ENCODE peak calls at places on chromosomes 3 and 15, in four cellular contexts. C, G, K and A are unnamed samples.

GRCh38 chr15:19987389-19988048 is 554.1 kb downstream of the GOLGA6L6 start:
- DNase-seq in C (no peak), G (peak; percentile 32), K (no peak), A (no peak)

GRCh38 chr15:32683906-32684584 is 33.8 kb upstream of the GREM1 start:
- DNase-seq in C (peak; percentile 17), G (no peak), K (no peak), A (no peak)

GRCh38 chr15:69660114-69660513 is 207.5 kb downstream of the RPLP1 start:
- DNase-seq in C (no peak), G (no peak), K (no peak), A (no peak)

GRCh38 chr3:76132154-76132470 is 346.8 kb upstream of the ZNF717 start:
- DNase-seq in C (no peak), G (no peak), K (no peak), A (no peak)

GRCh38 chr15:93467327-93467726 is 378.3 kb upstream of the RGMA start:
- DNase-seq in C (peak; percentile 61), G (no peak), K (no peak), A (no peak)

GRCh38 chr3:56904526-56905245 is 102.9 kb upstream of the ARHGEF3 start:
- DNase-seq in C (no peak), G (no peak), K (no peak), A (no peak)

GRCh38 chr3:183823963-183824362 is 1.4 kb downstream of the MAP6D1 start:
- DNase-seq in C (no peak), G (no peak), K (no peak), A (no peak)

GRCh38 chr3:79027593-79027992 is 740.2 kb downstream of the ROBO1 start:
- DNase-seq in C (no peak), G (no peak), K (no peak), A (no peak)

GRCh38 chr3:179642871-179643270 is 10.0 kb upstream of the USP13 start:
- DNase-seq in C (no peak), G (no peak), K (no peak), A (no peak)

GRCh38 chr3:136476280-136476679 is 226.1 kb downstream of the PCCB start:
- DNase-seq in C (no peak), G (no peak), K (no peak), A (no peak)

GRCh38 chr15:91099616-91100560 is at the start of gene SV2B:
- DNase-seq in C (peak; percentile 39), G (no peak), K (peak; percentile 35), A (peak; percentile 68)

GRCh38 chr3:172203522-172204258 is 164.3 kb downstream of the FNDC3B start:
- DNase-seq in C (no peak), G (no peak), K (no peak), A (no peak)

GRCh38 chr3:134211797-134212196 is 38.9 kb downstream of the RYK start:
- DNase-seq in C (peak; percentile 33), G (peak; percentile 19), K (no peak), A (no peak)

GRCh38 chr3:36663666-36664291 is 100.6 kb downstream of the DCLK3 start:
- DNase-seq in C (no peak), G (no peak), K (no peak), A (no peak)

GRCh38 chr3:151558621-151559020 is 97.8 kb upstream of the IGSF10 start:
- DNase-seq in C (no peak), G (no peak), K (no peak), A (no peak)

GRCh38 chr15:75234191-75234810 is 23.8 kb upstream of the GOLGA6C start:
- DNase-seq in C (no peak), G (no peak), K (no peak), A (peak; percentile 39)

GRCh38 chr3:195001961-195002861 is 268.7 kb downstream of the XXYLT1 start:
- DNase-seq in C (peak; percentile 66), G (peak; percentile 72), K (peak; percentile 11), A (peak; percentile 90)

GRCh38 chr15:45138814-45139765 is 9.3 kb downstream of the DUOX1 start:
- DNase-seq in C (no peak), G (no peak), K (no peak), A (no peak)

GRCh38 chr15:70486451-70487379 is 276.6 kb downstream of the UACA start:
- DNase-seq in C (no peak), G (no peak), K (no peak), A (no peak)

GRCh38 chr3:85148056-85148455 is 189.3 kb downstream of the CADM2 start:
- DNase-seq in C (no peak), G (no peak), K (no peak), A (no peak)

GRCh38 chr3:183769453-183769852 is 55.9 kb downstream of the MAP6D1 start:
- DNase-seq in C (no peak), G (no peak), K (no peak), A (no peak)

GRCh38 chr3:13483286-13483685 is 3.2 kb downstream of the HDAC11 start:
- DNase-seq in C (no peak), G (no peak), K (no peak), A (peak; percentile 58)

GRCh38 chr3:136818191-136818850 is 605 bp upstream of the SLC35G2 start:
- DNase-seq in C (peak; percentile 78), G (peak; percentile 14), K (peak; percentile 5), A (no peak)

GRCh38 chr3:128188326-128188725 is 35.0 kb downstream of the EEFSEC start:
- DNase-seq in C (no peak), G (no peak), K (no peak), A (no peak)

GRCh38 chr3:15812183-15812582 is 14.4 kb upstream of the ANKRD28 start:
- DNase-seq in C (no peak), G (no peak), K (peak; percentile 30), A (no peak)

GRCh38 chr15:30065025-30065801 is 17.5 kb upstream of the GOLGA8J start:
- DNase-seq in C (no peak), G (no peak), K (no peak), A (no peak)

GRCh38 chr15:42688301-42688700 is 48.6 kb downstream of the CDAN1 start:
- DNase-seq in C (no peak), G (no peak), K (no peak), A (no peak)

GRCh38 chr3:156474560-156475389 is 80.1 kb downstream of the SSR3 start:
- DNase-seq in C (no peak), G (no peak), K (no peak), A (no peak)

GRCh38 chr3:188624384-188624783 is 470.4 kb downstream of the LPP start:
- DNase-seq in C (peak; percentile 20), G (no peak), K (no peak), A (no peak)

GRCh38 chr15:31840849-31841476 is 189.4 kb upstream of the CHRNA7 start:
- DNase-seq in C (peak; percentile 63), G (no peak), K (no peak), A (no peak)

GRCh38 chr15:90816401-90817116 is 51.8 kb upstream of the FURIN start:
- DNase-seq in C (no peak), G (no peak), K (no peak), A (no peak)

GRCh38 chr15:64599226-64599625 is 138.8 kb downstream of the ZNF609 start:
- DNase-seq in C (no peak), G (no peak), K (no peak), A (no peak)

GRCh38 chr3:127848131-127849129 is 26.1 kb upstream of the MGLL start:
- DNase-seq in C (no peak), G (no peak), K (no peak), A (no peak)

GRCh38 chr3:62011667-62012066 is 361.7 kb downstream of the FEZF2 start:
- DNase-seq in C (no peak), G (no peak), K (no peak), A (no peak)

DNA sequence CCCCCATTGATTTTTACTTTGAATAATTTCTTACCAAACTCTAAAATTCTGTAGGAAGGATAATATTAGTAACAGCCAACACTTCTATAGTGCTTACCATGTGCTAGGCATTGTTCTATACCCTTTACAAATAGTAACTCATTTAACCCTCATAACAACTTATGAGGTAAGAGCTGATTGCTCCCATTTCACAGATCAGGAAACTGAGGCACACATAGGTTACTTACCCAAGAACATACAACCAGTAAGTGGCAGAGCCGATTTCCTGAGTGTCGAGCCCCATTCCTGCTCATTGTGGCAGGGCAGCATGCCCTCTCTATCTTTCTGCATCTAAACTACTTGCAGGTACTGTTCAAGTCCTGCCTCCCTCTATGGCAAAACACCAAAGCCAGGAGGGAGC is 9.0 kb downstream of the CCDC32 start:
- DNase-seq in C (no peak), G (no peak), K (no peak), A (no peak)
- H3K4me3 ChIP-seq in C (no peak overlapping the region), G (no peak overlapping the region), K (no peak overlapping the region), A (no peak overlapping the region)

GRCh38 chr3:114892880-114893279 is 254.2 kb downstream of the ZBTB20 start:
- DNase-seq in C (no peak), G (no peak), K (no peak), A (no peak)
- H3K4me1 ChIP-seq in C (no peaks in the 10 kb centered on the region), G (no peaks in the 10 kb centered on the region), K (no peaks in the 10 kb centered on the region), A (peaks cover 3% of the 10 kb centered on the region)

GRCh38 chr3:187136936-187137335 is 2.4 kb downstream of the RPL39L start:
- DNase-seq in C (no peak), G (no peak), K (no peak), A (no peak)
- H3K9me3 ChIP-seq in C (no peaks in the 10 kb centered on the region), G (peaks cover 6% of the 10 kb centered on the region), K (no peaks in the 10 kb centered on the region), A (no peaks in the 10 kb centered on the region)

GRCh38 chr15:58398643-58399042 is 33.1 kb upstream of the LIPC start:
- DNase-seq in C (no peak), G (no peak), K (no peak), A (no peak)

GRCh38 chr15:58396181-58396580 is 35.6 kb upstream of the LIPC start:
- DNase-seq in C (no peak), G (no peak), K (no peak), A (no peak)

GRCh38 chr15:58401276-58401675 is 30.5 kb upstream of the LIPC start:
- DNase-seq in C (no peak), G (no peak), K (no peak), A (no peak)

GRCh38 chr15:58399737-58400136 is 32.1 kb upstream of the LIPC start:
- DNase-seq in C (no peak), G (no peak), K (no peak), A (no peak)

GRCh38 chr15:58398053-58398452 is 33.7 kb upstream of the LIPC start:
- DNase-seq in C (no peak), G (no peak), K (no peak), A (no peak)
- H3K4me3 ChIP-seq in C (no peak overlapping the region), G (no peak overlapping the region), K (no peak overlapping the region), A (no peak overlapping the region)

GRCh38 chr3:49466047-49466446 is 4.0 kb upstream of the DAG1 start:
- DNase-seq in C (no peak), G (no peak), K (no peak), A (no peak)

GRCh38 chr3:49470714-49471420 is 800 bp downstream of the DAG1 start:
- DNase-seq in C (no peak), G (no peak), K (no peak), A (no peak)

GRCh38 chr3:49469037-49469875 is 811 bp upstream of the DAG1 start:
- DNase-seq in C (peak; percentile 90), G (peak; percentile 28), K (no peak), A (peak; percentile 94)

GRCh38 chr3:49471856-49472495 is 1.9 kb downstream of the DAG1 start:
- DNase-seq in C (no peak), G (no peak), K (no peak), A (no peak)

GRCh38 chr3:49469876-49470713 is at the start of gene DAG1:
- DNase-seq in C (peak; percentile 99), G (peak; percentile 92), K (peak; percentile 94), A (peak; percentile 99)
- H3K4me1 ChIP-seq in C (peaks cover 36% of the 10 kb centered on the region), G (peaks cover 31% of the 10 kb centered on the region), K (peaks cover 22% of the 10 kb centered on the region), A (peaks cover 18% of the 10 kb centered on the region)